ENCODE peak calls at places on chromosome 15, in seven cellular contexts. F, B, J, Y, E, H and M are unnamed samples.

GRCh38 chr15:83208357-83208661 is 686 bp upstream of the HDGFL3 start:
- DNase-seq in F (no peak), B (no peak), J (no peak), Y (no peak), E (no peak), H (peak), M (no peak)

GRCh38 chr15:62732078-62732477 is 310.5 kb upstream of the TPM1 start:
- DNase-seq in F (no peak), B (no peak), J (no peak), Y (no peak), E (no peak), H (no peak), M (no peak)

GRCh38 chr15:51223771-51224229 is 114.6 kb downstream of the CYP19A1 start:
- DNase-seq in F (no peak), B (no peak), J (no peak), Y (no peak), E (no peak), H (peak), M (no peak)

GRCh38 chr15:69126054-69126469 is 34.4 kb upstream of the GLCE start:
- DNase-seq in F (no peak), B (no peak), J (no peak), Y (no peak), E (no peak), H (no peak), M (no peak)

GRCh38 chr15:56052389-56053045 is 59.1 kb upstream of the NEDD4 start:
- DNase-seq in F (no peak), B (peak), J (no peak), Y (peak), E (no peak), H (peak), M (no peak)

GRCh38 chr15:47857384-47858168 is 140.3 kb downstream of the SEMA6D start:
- DNase-seq in F (no peak), B (no peak), J (no peak), Y (peak), E (no peak), H (no peak), M (no peak)

GRCh38 chr15:65595960-65596359 is 15.0 kb downstream of the INTS14 start:
- DNase-seq in F (no peak), B (no peak), J (no peak), Y (no peak), E (peak), H (peak), M (no peak)

GRCh38 chr15:31346367-31347066 is 19.9 kb downstream of the KLF13 start:
- DNase-seq in F (peak), B (no peak), J (no peak), Y (no peak), E (no peak), H (no peak), M (peak)